ENCODE peak calls at places on chromosomes 11 and 22, in seven cellular contexts. One of them, this sample, is unnamed.

GRCh38 chr11:6625156-6625831 is 6.1 kb upstream of the TPP1 start:
- DNase-seq in lower lobe of right lung: no peak
- DNase-seq in osteocyte: peak
- DNase-seq in natural killer cell: no peak
- DNase-seq in ovary: no peak
- DNase-seq in thyroid gland: no peak
- DNase-seq in sigmoid colon: no peak
- DNase-seq in this sample: no peak

GRCh38 chr22:21857501-21857914 is 9.9 kb downstream of the MAPK1 start:
- DNase-seq in osteocyte: no peak
- DNase-seq in thyroid gland: no peak
- DNase-seq in ovary: no peak
- DNase-seq in natural killer cell: no peak
- DNase-seq in sigmoid colon: no peak
- DNase-seq in lower lobe of right lung: no peak
- DNase-seq in this sample: no peak

GRCh38 chr11:105046898-105047579 is 1.9 kb upstream of the CARD16 start:
- DNase-seq in ovary: peak
- DNase-seq in sigmoid colon: peak
- DNase-seq in thyroid gland: no peak
- DNase-seq in lower lobe of right lung: no peak
- DNase-seq in natural killer cell: no peak
- DNase-seq in osteocyte: no peak
- DNase-seq in this sample: no peak

GRCh38 chr11:106231591-106231990 is 154.1 kb downstream of the AASDHPPT start:
- DNase-seq in natural killer cell: no peak
- DNase-seq in thyroid gland: no peak
- DNase-seq in ovary: no peak
- DNase-seq in sigmoid colon: no peak
- DNase-seq in lower lobe of right lung: no peak
- DNase-seq in osteocyte: no peak
- DNase-seq in this sample: no peak

GRCh38 chr22:37801946-37802309 is 5.8 kb upstream of the GCAT start:
- DNase-seq in lower lobe of right lung: no peak
- DNase-seq in sigmoid colon: no peak
- DNase-seq in osteocyte: no peak
- DNase-seq in natural killer cell: no peak
- DNase-seq in thyroid gland: peak
- DNase-seq in ovary: no peak
- DNase-seq in this sample: peak

GRCh38 chr11:101848262-101848661 is 66.5 kb upstream of the CEP126 start:
- DNase-seq in lower lobe of right lung: no peak
- DNase-seq in natural killer cell: no peak
- DNase-seq in thyroid gland: no peak
- DNase-seq in ovary: no peak
- DNase-seq in sigmoid colon: no peak
- DNase-seq in osteocyte: no peak
- DNase-seq in this sample: no peak

GRCh38 chr22:35072939-35073338 is 7.0 kb downstream of the ISX start:
- DNase-seq in ovary: no peak
- DNase-seq in natural killer cell: no peak
- DNase-seq in lower lobe of right lung: no peak
- DNase-seq in sigmoid colon: peak
- DNase-seq in thyroid gland: no peak
- DNase-seq in osteocyte: no peak
- DNase-seq in this sample: no peak

GRCh38 chr11:68343761-68344256 is 31.4 kb downstream of the LRP5 start:
- DNase-seq in natural killer cell: no peak
- DNase-seq in ovary: no peak
- DNase-seq in lower lobe of right lung: no peak
- DNase-seq in thyroid gland: peak
- DNase-seq in osteocyte: no peak
- DNase-seq in sigmoid colon: no peak
- DNase-seq in this sample: no peak

GRCh38 chr11:5420993-5421392 is 918 bp upstream of the OR51Q1 start:
- DNase-seq in osteocyte: no peak
- DNase-seq in ovary: no peak
- DNase-seq in thyroid gland: no peak
- DNase-seq in natural killer cell: no peak
- DNase-seq in sigmoid colon: no peak
- DNase-seq in lower lobe of right lung: no peak
- DNase-seq in this sample: no peak

GRCh38 chr11:7927635-7928034 is 3.4 kb downstream of the OR10A6 start:
- DNase-seq in sigmoid colon: no peak
- DNase-seq in natural killer cell: no peak
- DNase-seq in osteocyte: no peak
- DNase-seq in thyroid gland: no peak
- DNase-seq in ovary: no peak
- DNase-seq in lower lobe of right lung: no peak
- DNase-seq in this sample: no peak

GRCh38 chr22:36765943-36766450 is 9.9 kb downstream of the IFT27 start:
- DNase-seq in sigmoid colon: no peak
- DNase-seq in ovary: no peak
- DNase-seq in thyroid gland: no peak
- DNase-seq in lower lobe of right lung: no peak
- DNase-seq in natural killer cell: no peak
- DNase-seq in osteocyte: peak
- DNase-seq in this sample: no peak

GRCh38 chr11:66834943-66835342 is 8.3 kb upstream of the RCE1 start:
- DNase-seq in ovary: no peak
- DNase-seq in sigmoid colon: no peak
- DNase-seq in natural killer cell: no peak
- DNase-seq in thyroid gland: no peak
- DNase-seq in osteocyte: no peak
- DNase-seq in lower lobe of right lung: no peak
- DNase-seq in this sample: no peak

GRCh38 chr22:27412866-27413445 is 388.6 kb downstream of the MN1 start:
- DNase-seq in osteocyte: no peak
- DNase-seq in ovary: no peak
- DNase-seq in natural killer cell: no peak
- DNase-seq in sigmoid colon: no peak
- DNase-seq in thyroid gland: no peak
- DNase-seq in lower lobe of right lung: no peak
- DNase-seq in this sample: no peak

GRCh38 chr11:123072279-123072678 is 10.3 kb upstream of the HSPA8 start:
- DNase-seq in thyroid gland: peak
- DNase-seq in sigmoid colon: no peak
- DNase-seq in natural killer cell: no peak
- DNase-seq in osteocyte: no peak
- DNase-seq in lower lobe of right lung: no peak
- DNase-seq in ovary: no peak
- DNase-seq in this sample: no peak

GRCh38 chr11:125165111-125165663 is 636 bp downstream of the PKNOX2 start:
- DNase-seq in osteocyte: no peak
- DNase-seq in lower lobe of right lung: no peak
- DNase-seq in sigmoid colon: peak
- DNase-seq in natural killer cell: no peak
- DNase-seq in ovary: peak
- DNase-seq in thyroid gland: peak
- DNase-seq in this sample: no peak

GRCh38 chr11:41245184-41245583 is 214.3 kb downstream of the LRRC4C start:
- DNase-seq in ovary: no peak
- DNase-seq in lower lobe of right lung: no peak
- DNase-seq in sigmoid colon: peak
- DNase-seq in thyroid gland: peak
- DNase-seq in osteocyte: no peak
- DNase-seq in natural killer cell: no peak
- DNase-seq in this sample: no peak

GRCh38 chr11:41246399-41246745 is 213.1 kb downstream of the LRRC4C start:
- DNase-seq in natural killer cell: no peak
- DNase-seq in thyroid gland: no peak
- DNase-seq in ovary: no peak
- DNase-seq in sigmoid colon: no peak
- DNase-seq in lower lobe of right lung: no peak
- DNase-seq in osteocyte: no peak
- DNase-seq in this sample: no peak

GRCh38 chr11:41250408-41250807 is 209.0 kb downstream of the LRRC4C start:
- DNase-seq in thyroid gland: no peak
- DNase-seq in natural killer cell: no peak
- DNase-seq in osteocyte: no peak
- DNase-seq in ovary: no peak
- DNase-seq in sigmoid colon: no peak
- DNase-seq in lower lobe of right lung: no peak
- DNase-seq in this sample: no peak

DNA sequence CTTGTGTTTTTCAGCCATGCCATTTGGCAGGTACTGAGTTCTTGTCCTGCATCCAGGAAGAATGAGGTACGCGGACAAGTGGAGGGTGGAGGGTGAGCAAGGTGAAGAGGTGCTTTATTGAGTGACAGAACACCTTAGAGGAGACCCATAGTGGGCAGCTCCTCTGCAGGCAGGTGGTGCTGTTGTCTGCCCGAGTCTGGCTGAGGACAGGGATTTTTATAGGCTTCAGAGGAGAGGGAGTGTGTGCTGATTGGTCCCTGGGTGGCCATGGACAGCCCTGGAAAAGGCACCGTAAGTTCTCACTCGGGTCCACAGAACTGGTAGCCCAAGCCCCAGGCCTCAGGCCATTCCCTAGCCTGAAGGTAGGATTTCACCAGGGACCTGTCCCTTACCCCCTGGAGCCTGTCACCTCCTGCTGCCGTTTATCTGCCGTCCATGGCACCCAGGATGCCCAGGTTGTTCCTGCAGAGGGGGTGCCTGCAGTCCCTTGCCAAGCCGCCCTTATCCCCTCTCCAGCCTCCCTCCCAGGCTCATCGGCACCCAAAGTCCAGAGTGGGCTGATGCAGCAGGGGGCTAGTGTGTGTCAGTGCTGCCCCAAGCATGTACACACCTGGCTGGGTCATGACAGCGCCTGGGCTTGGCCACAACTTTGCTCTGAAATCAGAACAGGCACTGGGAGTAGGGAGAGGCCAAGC is 213.6 kb downstream of the LRRC4C start:
- DNase-seq in osteocyte: no peak
- DNase-seq in ovary: no peak
- DNase-seq in natural killer cell: no peak
- DNase-seq in sigmoid colon: peak
- DNase-seq in lower lobe of right lung: no peak
- DNase-seq in thyroid gland: peak
- DNase-seq in this sample: no peak
- TF ChIP-seq CTCF in osteocyte: no peak
- TF ChIP-seq CTCF in ovary: no peak
- TF ChIP-seq CTCF in natural killer cell: no peak
- TF ChIP-seq CTCF in sigmoid colon: no peak
- TF ChIP-seq CTCF in lower lobe of right lung: no peak
- TF ChIP-seq CTCF in thyroid gland: no peak
- TF ChIP-seq CTCF in this sample: no peak

DNA sequence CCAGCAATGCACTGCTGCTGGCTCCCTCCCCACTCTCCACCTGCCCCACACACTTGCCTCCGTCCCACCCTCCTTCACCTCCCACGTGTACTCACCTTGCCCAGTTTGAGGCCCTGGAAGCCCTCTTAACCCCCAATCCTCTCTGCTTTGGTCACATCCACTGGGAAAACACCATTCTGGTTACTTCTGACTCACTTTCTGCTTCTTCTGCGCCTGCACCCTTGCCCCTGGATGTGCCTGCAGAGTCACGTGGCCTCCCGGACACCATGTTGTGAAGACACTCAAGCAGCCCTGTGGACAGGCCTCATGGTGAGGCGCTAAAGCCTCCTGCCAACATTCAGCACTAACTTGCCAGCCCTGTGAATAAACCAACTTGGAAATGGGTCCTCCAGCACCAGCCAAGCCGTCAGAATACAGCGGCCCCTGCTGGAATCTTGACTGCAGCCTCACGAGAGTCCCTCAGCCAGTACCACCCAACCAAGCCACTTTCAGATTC is 2.6 kb upstream of the NAALADL1 start:
- DNase-seq in ovary: no peak
- DNase-seq in thyroid gland: no peak
- DNase-seq in lower lobe of right lung: no peak
- DNase-seq in osteocyte: no peak
- DNase-seq in sigmoid colon: no peak
- DNase-seq in natural killer cell: no peak
- DNase-seq in this sample: no peak
- TF ChIP-seq CTCF in ovary: no peak
- TF ChIP-seq CTCF in thyroid gland: no peak
- TF ChIP-seq CTCF in lower lobe of right lung: peak
- TF ChIP-seq CTCF in osteocyte: peak
- TF ChIP-seq CTCF in sigmoid colon: no peak
- TF ChIP-seq CTCF in natural killer cell: no peak
- TF ChIP-seq CTCF in this sample: peak

GRCh38 chr11:12807621-12808020 is 133.4 kb downstream of the TEAD1 start:
- DNase-seq in natural killer cell: no peak
- DNase-seq in ovary: no peak
- DNase-seq in lower lobe of right lung: no peak
- DNase-seq in thyroid gland: peak
- DNase-seq in sigmoid colon: no peak
- DNase-seq in osteocyte: no peak
- DNase-seq in this sample: no peak
- TF ChIP-seq CTCF in natural killer cell: no peak
- TF ChIP-seq CTCF in ovary: no peak
- TF ChIP-seq CTCF in lower lobe of right lung: no peak
- TF ChIP-seq CTCF in thyroid gland: no peak
- TF ChIP-seq CTCF in sigmoid colon: no peak
- TF ChIP-seq CTCF in osteocyte: no peak
- TF ChIP-seq CTCF in this sample: no peak

GRCh38 chr11:27383645-27384044 is 20.6 kb upstream of the CCDC34 start:
- DNase-seq in osteocyte: no peak
- DNase-seq in ovary: no peak
- DNase-seq in natural killer cell: no peak
- DNase-seq in sigmoid colon: no peak
- DNase-seq in lower lobe of right lung: no peak
- DNase-seq in thyroid gland: no peak
- DNase-seq in this sample: no peak
- TF ChIP-seq CTCF in osteocyte: peak
- TF ChIP-seq CTCF in ovary: no peak
- TF ChIP-seq CTCF in natural killer cell: no peak
- TF ChIP-seq CTCF in sigmoid colon: no peak
- TF ChIP-seq CTCF in lower lobe of right lung: no peak
- TF ChIP-seq CTCF in thyroid gland: no peak
- TF ChIP-seq CTCF in this sample: no peak

This sample was measured in D721Med.